ENCODE peak calls at places on chromosomes 1 and 21, in seven cellular contexts. One of them, this sample, is unnamed.

GRCh38 chr1:198553017-198553416 is 12.5 kb upstream of the ATP6V1G3 start:
- DNase-seq in cardiac muscle cell: no peak
- DNase-seq in mucosa of descending colon: no peak
- DNase-seq in bronchial epithelial cell: no peak
- DNase-seq in fibroblast of the aortic adventitia: no peak
- DNase-seq in BE2C: no peak
- DNase-seq in ascending aorta: no peak
- DNase-seq in this sample: no peak

GRCh38 chr1:63148825-63149645 is 173.3 kb upstream of the FOXD3 start:
- DNase-seq in cardiac muscle cell: peak; percentile 54
- DNase-seq in mucosa of descending colon: no peak
- DNase-seq in bronchial epithelial cell: peak; percentile 35
- DNase-seq in fibroblast of the aortic adventitia: peak; percentile 67
- DNase-seq in BE2C: peak; percentile 20
- DNase-seq in ascending aorta: no peak
- DNase-seq in this sample: peak; percentile 61

GRCh38 chr1:7516341-7516740 is 254.8 kb upstream of the VAMP3 start:
- DNase-seq in cardiac muscle cell: peak; percentile 85
- DNase-seq in mucosa of descending colon: no peak
- DNase-seq in bronchial epithelial cell: no peak
- DNase-seq in fibroblast of the aortic adventitia: no peak
- DNase-seq in BE2C: peak; percentile 44
- DNase-seq in ascending aorta: no peak
- DNase-seq in this sample: no peak

GRCh38 chr1:40185951-40186864 is 25.0 kb downstream of the RLF start:
- DNase-seq in cardiac muscle cell: no peak
- DNase-seq in mucosa of descending colon: no peak
- DNase-seq in bronchial epithelial cell: peak; percentile 67
- DNase-seq in fibroblast of the aortic adventitia: no peak
- DNase-seq in BE2C: no peak
- DNase-seq in ascending aorta: no peak
- DNase-seq in this sample: peak; percentile 41

GRCh38 chr21:43585924-43586411 is 73.3 kb downstream of the HSF2BP start:
- DNase-seq in cardiac muscle cell: peak; percentile 35
- DNase-seq in mucosa of descending colon: no peak
- DNase-seq in bronchial epithelial cell: peak; percentile 100
- DNase-seq in fibroblast of the aortic adventitia: peak; percentile 100
- DNase-seq in BE2C: no peak
- DNase-seq in ascending aorta: no peak
- DNase-seq in this sample: peak; percentile 97

GRCh38 chr1:203158967-203159665 is 16.5 kb downstream of the MYBPH start:
- DNase-seq in cardiac muscle cell: no peak
- DNase-seq in mucosa of descending colon: no peak
- DNase-seq in bronchial epithelial cell: no peak
- DNase-seq in fibroblast of the aortic adventitia: no peak
- DNase-seq in BE2C: no peak
- DNase-seq in ascending aorta: no peak
- DNase-seq in this sample: no peak

GRCh38 chr1:200739499-200740290 is 1.0 kb downstream of the CAMSAP2 start:
- DNase-seq in cardiac muscle cell: peak; percentile 77
- DNase-seq in mucosa of descending colon: peak; percentile 53
- DNase-seq in bronchial epithelial cell: no peak
- DNase-seq in fibroblast of the aortic adventitia: peak; percentile 40
- DNase-seq in BE2C: no peak
- DNase-seq in ascending aorta: no peak
- DNase-seq in this sample: no peak

GRCh38 chr1:165880993-165881392 is 53.6 kb downstream of the UCK2 start:
- DNase-seq in cardiac muscle cell: no peak
- DNase-seq in mucosa of descending colon: no peak
- DNase-seq in bronchial epithelial cell: no peak
- DNase-seq in fibroblast of the aortic adventitia: no peak
- DNase-seq in BE2C: no peak
- DNase-seq in ascending aorta: no peak
- DNase-seq in this sample: no peak

GRCh38 chr1:67053785-67054759 is at the start of gene SLC35D1:
- DNase-seq in cardiac muscle cell: peak; percentile 96
- DNase-seq in mucosa of descending colon: peak; percentile 90
- DNase-seq in bronchial epithelial cell: peak; percentile 52
- DNase-seq in fibroblast of the aortic adventitia: peak; percentile 65
- DNase-seq in BE2C: peak; percentile 78
- DNase-seq in ascending aorta: peak; percentile 11
- DNase-seq in this sample: peak; percentile 25

GRCh38 chr1:113684153-113684541 is 75.1 kb downstream of the PHTF1 start:
- DNase-seq in cardiac muscle cell: no peak
- DNase-seq in mucosa of descending colon: peak; percentile 28
- DNase-seq in bronchial epithelial cell: no peak
- DNase-seq in fibroblast of the aortic adventitia: peak; percentile 70
- DNase-seq in BE2C: peak; percentile 32
- DNase-seq in ascending aorta: no peak
- DNase-seq in this sample: peak; percentile 29

GRCh38 chr1:9183898-9184297 is 50.7 kb upstream of the H6PD start:
- DNase-seq in cardiac muscle cell: no peak
- DNase-seq in mucosa of descending colon: no peak
- DNase-seq in bronchial epithelial cell: no peak
- DNase-seq in fibroblast of the aortic adventitia: no peak
- DNase-seq in BE2C: no peak
- DNase-seq in ascending aorta: no peak
- DNase-seq in this sample: peak; percentile 35

GRCh38 chr1:9181176-9181906 is 52.4 kb upstream of the GPR157 start:
- DNase-seq in cardiac muscle cell: peak; percentile 79
- DNase-seq in mucosa of descending colon: peak; percentile 86
- DNase-seq in bronchial epithelial cell: no peak
- DNase-seq in fibroblast of the aortic adventitia: peak; percentile 75
- DNase-seq in BE2C: peak; percentile 45
- DNase-seq in ascending aorta: no peak
- DNase-seq in this sample: no peak

GRCh38 chr1:9183441-9183840 is 51.1 kb upstream of the H6PD start:
- DNase-seq in cardiac muscle cell: no peak
- DNase-seq in mucosa of descending colon: no peak
- DNase-seq in bronchial epithelial cell: no peak
- DNase-seq in fibroblast of the aortic adventitia: no peak
- DNase-seq in BE2C: no peak
- DNase-seq in ascending aorta: no peak
- DNase-seq in this sample: peak; percentile 38

GRCh38 chr1:9182784-9183257 is 51.8 kb upstream of the H6PD start:
- DNase-seq in cardiac muscle cell: no peak
- DNase-seq in mucosa of descending colon: peak; percentile 45
- DNase-seq in bronchial epithelial cell: no peak
- DNase-seq in fibroblast of the aortic adventitia: no peak
- DNase-seq in BE2C: no peak
- DNase-seq in ascending aorta: no peak
- DNase-seq in this sample: no peak

DNA sequence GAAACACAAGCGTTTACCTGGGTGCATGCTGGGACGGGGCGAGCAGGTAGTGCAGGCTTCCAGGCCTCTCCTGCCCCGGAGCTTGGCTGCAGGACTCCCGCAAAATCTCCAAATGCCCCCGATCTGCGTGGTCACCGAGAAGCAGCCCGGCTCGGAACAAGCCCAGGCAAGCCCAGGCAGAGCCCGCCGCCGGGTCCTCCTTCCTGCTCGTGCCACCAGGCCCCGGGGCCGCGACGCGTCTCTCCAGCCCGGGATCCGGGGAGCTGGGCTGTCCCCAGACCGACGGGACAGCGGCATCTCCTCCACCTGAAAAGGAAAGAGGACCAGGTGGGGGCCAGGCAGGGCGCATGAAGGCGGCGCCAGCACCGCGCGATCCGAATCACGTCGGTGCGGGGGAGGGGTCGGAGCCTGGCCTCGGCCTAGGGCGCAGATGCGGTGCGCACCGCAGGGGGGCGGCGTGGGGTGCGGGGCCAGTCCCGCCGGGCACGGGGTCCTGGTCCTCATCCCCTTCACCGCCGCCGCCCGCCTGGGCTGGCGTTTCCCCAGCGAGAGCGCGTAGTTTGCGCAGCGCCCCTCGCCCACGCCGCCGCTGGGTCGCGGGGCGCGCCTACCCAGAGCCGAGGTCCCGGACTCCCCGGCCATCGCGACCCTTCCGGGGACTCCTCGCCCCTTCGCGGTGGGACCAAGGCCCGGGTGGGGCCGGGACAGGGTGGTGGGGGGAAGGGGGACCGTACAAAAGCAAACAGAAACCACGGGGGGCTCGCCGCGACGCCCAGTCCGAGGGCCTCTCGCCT is 52.4 kb upstream of the H6PD start:
- DNase-seq in cardiac muscle cell: no peak
- DNase-seq in mucosa of descending colon: peak; percentile 68
- DNase-seq in bronchial epithelial cell: peak; percentile 55
- DNase-seq in fibroblast of the aortic adventitia: peak; percentile 46
- DNase-seq in BE2C: no peak
- DNase-seq in ascending aorta: no peak
- DNase-seq in this sample: peak; percentile 84
- H3K4me3 ChIP-seq in cardiac muscle cell: peak overlapping the region; percentile 42
- H3K4me3 ChIP-seq in mucosa of descending colon: peak overlapping the region; percentile 30
- H3K4me3 ChIP-seq in bronchial epithelial cell: peak overlapping the region; percentile 58
- H3K4me3 ChIP-seq in fibroblast of the aortic adventitia: peak overlapping the region; percentile 95
- H3K4me3 ChIP-seq in BE2C: no peak overlapping the region
- H3K4me3 ChIP-seq in ascending aorta: peak overlapping the region; percentile 72
- H3K4me3 ChIP-seq in this sample: peak overlapping the region; percentile 76

DNA sequence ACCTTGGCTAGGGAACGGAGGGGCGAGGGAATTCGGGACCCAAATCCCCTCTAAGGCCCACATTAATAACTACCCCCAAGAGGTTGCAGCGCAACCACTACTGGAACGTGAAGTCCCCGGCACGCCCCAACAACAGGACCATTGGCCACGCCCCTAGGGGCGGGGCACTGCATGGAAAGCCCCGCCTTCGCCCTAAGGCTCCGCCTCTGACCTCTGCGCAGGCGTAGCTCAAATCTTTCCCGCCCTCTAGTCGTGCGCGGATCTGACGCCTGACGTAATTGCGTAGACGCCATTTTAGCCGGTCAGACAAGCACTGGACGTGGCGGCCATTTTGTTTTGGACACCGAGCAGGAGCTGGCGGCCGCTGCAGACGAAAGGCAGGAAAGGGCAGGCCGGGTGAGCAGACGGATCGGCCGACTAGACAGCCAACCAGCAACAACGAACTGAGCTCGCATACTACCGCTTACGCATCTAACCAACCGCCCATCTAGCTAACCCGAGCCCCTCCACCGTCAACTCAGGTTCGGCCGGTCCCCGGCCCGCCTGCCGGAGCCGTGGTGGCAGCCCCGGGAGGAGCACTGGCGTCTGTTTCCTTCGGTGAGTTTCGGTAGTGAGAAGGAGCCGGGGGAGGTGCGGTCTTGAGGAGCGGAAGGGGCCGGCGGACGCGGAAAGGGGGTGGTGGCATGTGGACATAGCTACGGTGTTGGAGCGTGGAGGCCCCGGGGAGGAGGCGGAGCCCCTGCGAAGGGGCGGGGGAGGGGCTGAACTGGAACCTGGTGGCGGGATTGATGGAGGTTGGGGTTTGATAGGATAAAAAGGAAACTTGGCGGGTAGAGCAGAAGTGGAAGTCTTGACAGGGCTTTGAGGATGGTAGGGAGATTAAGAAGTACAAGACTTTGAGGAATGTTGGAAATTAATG is at the start of gene CHTOP:
- DNase-seq in cardiac muscle cell: peak; percentile 98
- DNase-seq in mucosa of descending colon: peak; percentile 99
- DNase-seq in bronchial epithelial cell: peak; percentile 97
- DNase-seq in fibroblast of the aortic adventitia: peak; percentile 99
- DNase-seq in BE2C: peak; percentile 97
- DNase-seq in ascending aorta: peak; percentile 92
- DNase-seq in this sample: peak; percentile 99
- TF ChIP-seq CTCF in cardiac muscle cell: no peak
- TF ChIP-seq CTCF in mucosa of descending colon: no peak
- TF ChIP-seq CTCF in bronchial epithelial cell: no peak
- TF ChIP-seq CTCF in fibroblast of the aortic adventitia: no peak
- TF ChIP-seq CTCF in BE2C: no peak
- TF ChIP-seq CTCF in ascending aorta: no peak
- TF ChIP-seq CTCF in this sample: no peak

DNA sequence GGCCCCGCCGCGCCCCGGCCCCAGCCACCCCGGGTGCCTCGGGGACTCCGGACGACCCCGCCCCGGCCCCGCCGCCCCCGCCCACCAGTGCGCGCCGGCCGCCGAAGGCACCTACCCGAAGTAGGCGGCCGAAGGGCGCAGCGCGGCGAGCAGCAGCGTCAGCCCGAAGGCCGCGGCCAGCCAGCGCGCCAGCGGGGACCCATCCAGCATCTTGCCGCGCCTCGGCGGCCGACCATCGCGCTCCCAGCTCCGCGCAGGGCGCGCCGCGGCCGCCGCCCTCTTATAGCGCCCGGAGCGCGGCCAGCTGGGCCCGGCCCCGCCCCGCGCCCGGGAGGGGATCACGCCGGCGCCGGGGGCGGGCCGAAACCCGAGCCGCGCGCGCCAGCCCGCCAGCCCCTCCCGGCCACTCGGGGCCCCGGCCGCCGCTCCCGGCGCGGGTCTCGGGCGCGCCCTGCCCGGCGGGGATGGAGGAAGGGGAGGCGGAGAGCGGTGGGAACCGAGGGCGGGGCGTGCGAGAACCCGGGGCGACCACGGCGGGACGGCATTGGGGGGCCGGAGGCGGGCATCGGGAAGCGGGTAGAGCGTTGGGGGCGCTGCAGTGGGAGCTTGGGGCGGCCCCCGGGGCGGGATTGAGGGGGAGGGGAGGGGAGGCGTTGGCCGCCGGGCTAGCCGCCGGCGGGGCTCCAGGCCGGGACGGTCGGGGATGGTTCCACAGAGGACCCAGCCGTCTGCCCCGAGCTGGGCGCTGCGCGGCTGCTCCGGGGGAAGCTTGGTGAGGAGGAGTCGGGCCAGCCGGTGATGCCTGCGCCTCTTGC is at the start of gene WNT9A:
- DNase-seq in cardiac muscle cell: peak; percentile 92
- DNase-seq in mucosa of descending colon: peak; percentile 52
- DNase-seq in bronchial epithelial cell: peak; percentile 7
- DNase-seq in fibroblast of the aortic adventitia: peak; percentile 60
- DNase-seq in BE2C: peak; percentile 47
- DNase-seq in ascending aorta: no peak
- DNase-seq in this sample: peak; percentile 77
- H3K4me3 ChIP-seq in cardiac muscle cell: peak within 1 kb of the TSS; percentile 75
- H3K4me3 ChIP-seq in mucosa of descending colon: no peak within 1 kb of the TSS
- H3K4me3 ChIP-seq in bronchial epithelial cell: peak within 1 kb of the TSS; percentile 63
- H3K4me3 ChIP-seq in fibroblast of the aortic adventitia: peak within 1 kb of the TSS; percentile 73
- H3K4me3 ChIP-seq in BE2C: no peak within 1 kb of the TSS
- H3K4me3 ChIP-seq in ascending aorta: peak within 1 kb of the TSS; percentile 61
- H3K4me3 ChIP-seq in this sample: peak within 1 kb of the TSS; percentile 66

DNA sequence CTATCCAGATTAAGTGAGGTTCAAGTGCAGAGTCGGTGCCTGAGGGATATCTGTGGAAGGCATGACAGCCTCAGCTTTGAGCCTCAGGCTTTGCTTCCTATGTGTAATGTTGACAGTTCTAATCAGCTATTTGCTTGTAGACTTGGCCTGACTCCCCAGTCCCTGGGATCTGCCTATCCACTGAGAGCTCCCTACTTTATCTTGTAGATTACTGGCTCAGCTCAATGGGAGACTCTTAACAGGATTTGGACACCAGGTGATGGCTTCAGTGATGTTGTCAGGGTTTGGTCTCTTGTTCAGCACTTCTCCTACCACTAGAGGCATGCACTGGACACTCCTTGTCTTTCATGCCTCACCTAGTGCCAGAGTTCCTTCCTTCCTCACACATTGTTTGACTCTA is 126.6 kb upstream of the BEND5 start:
- DNase-seq in cardiac muscle cell: no peak
- DNase-seq in mucosa of descending colon: no peak
- DNase-seq in bronchial epithelial cell: no peak
- DNase-seq in fibroblast of the aortic adventitia: no peak
- DNase-seq in BE2C: no peak
- DNase-seq in ascending aorta: no peak
- DNase-seq in this sample: no peak
- TF ChIP-seq CTCF in cardiac muscle cell: no peak
- TF ChIP-seq CTCF in mucosa of descending colon: no peak
- TF ChIP-seq CTCF in bronchial epithelial cell: no peak
- TF ChIP-seq CTCF in fibroblast of the aortic adventitia: no peak
- TF ChIP-seq CTCF in BE2C: peak; percentile 9
- TF ChIP-seq CTCF in ascending aorta: no peak
- TF ChIP-seq CTCF in this sample: no peak

This sample was measured in foreskin fibroblast.